ENCODE peak calls at places on chromosomes 3 and 15, in eight cellular contexts. U is Panc1, C is caudate nucleus, G is left ventricle myocardium inferior, I is mammary epithelial cell, H is dorsolateral prefrontal cortex, Q is A673, O is colonic mucosa. E is an unnamed sample.

GRCh38 chr15:89121414-89121813 is 33.2 kb downstream of the ABHD2 start:
- DNase-seq in O (peak; percentile 78), Q (no peak), G (no peak), I (peak; percentile 77), H (no peak), U (no peak), C (no peak), E (no peak)

GRCh38 chr3:16317561-16317945 is 52.5 kb downstream of the OXNAD1 start:
- DNase-seq in Q (no peak), H (no peak), G (no peak), C (no peak), O (no peak), I (no peak), U (no peak), E (no peak)

GRCh38 chr3:180990494-180990893 is 958 bp upstream of the DNAJC19 start:
- DNase-seq in C (no peak), H (no peak), U (no peak), I (no peak), Q (no peak), O (no peak), G (no peak), E (no peak)

GRCh38 chr15:81400640-81401236 is 26.7 kb upstream of the TMC3 start:
- DNase-seq in Q (peak; percentile 38), C (no peak), U (peak; percentile 61), O (no peak), G (no peak), I (peak; percentile 48), H (no peak), E (no peak)

GRCh38 chr3:43426388-43426787 is 140.0 kb downstream of the SNRK start:
- DNase-seq in Q (no peak), U (no peak), C (no peak), H (no peak), G (peak; percentile 69), I (no peak), O (no peak), E (no peak)

GRCh38 chr3:68943753-68944500 is 11.6 kb upstream of the TAFA4 start:
- DNase-seq in H (no peak), I (no peak), U (no peak), O (no peak), G (no peak), C (no peak), Q (no peak), E (no peak)

GRCh38 chr3:181741428-181741827 is 29.7 kb downstream of the SOX2 start:
- DNase-seq in C (no peak), G (no peak), U (no peak), O (no peak), Q (no peak), H (no peak), I (no peak), E (no peak)

GRCh38 chr3:182294256-182294655 is 499.0 kb upstream of the ATP11B start:
- DNase-seq in C (no peak), I (peak; percentile 38), H (no peak), Q (no peak), U (no peak), G (no peak), O (no peak), E (no peak)

GRCh38 chr15:83854950-83855707 is 201.2 kb downstream of the ADAMTSL3 start:
- DNase-seq in Q (no peak), O (no peak), G (no peak), U (no peak), I (no peak), H (no peak), C (no peak), E (no peak)

GRCh38 chr3:102183186-102183585 is 251.6 kb upstream of the ZPLD1 start:
- DNase-seq in G (no peak), Q (peak; percentile 39), I (no peak), U (no peak), O (no peak), C (no peak), H (no peak), E (no peak)

DNA sequence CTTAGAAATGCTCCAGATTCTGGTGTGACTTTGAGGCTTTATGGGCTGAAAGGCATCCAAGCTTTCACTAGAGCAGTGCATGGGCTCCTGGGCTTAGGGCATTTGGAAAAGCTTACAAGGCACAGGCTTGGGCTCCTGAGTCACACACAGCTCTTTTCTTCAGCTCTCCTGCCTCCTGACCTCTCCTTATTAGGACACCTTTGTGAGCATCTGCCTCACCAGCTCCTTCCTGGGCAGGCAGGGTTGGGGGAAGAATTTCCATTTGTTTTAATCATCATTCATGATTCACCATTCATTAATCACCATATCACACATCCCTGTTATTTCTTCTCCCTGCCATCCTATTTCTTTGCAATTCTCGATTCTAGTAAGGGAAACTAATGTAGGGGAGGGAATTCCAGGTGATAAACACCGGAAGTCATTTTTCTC is 22.3 kb downstream of the CDCP1 start:
- DNase-seq in H (no peak), I (peak; percentile 98), C (no peak), Q (no peak), G (no peak), U (peak; percentile 92), O (no peak), E (no peak)
- H3K27ac ChIP-seq in H (no peak overlapping the region), I (peak overlapping the region; percentile 97), C (no peak overlapping the region), Q (no peak overlapping the region), G (peak overlapping the region; percentile 33), U (peak overlapping the region; percentile 26), O (peak overlapping the region; percentile 86), E (no peak overlapping the region)

DNA sequence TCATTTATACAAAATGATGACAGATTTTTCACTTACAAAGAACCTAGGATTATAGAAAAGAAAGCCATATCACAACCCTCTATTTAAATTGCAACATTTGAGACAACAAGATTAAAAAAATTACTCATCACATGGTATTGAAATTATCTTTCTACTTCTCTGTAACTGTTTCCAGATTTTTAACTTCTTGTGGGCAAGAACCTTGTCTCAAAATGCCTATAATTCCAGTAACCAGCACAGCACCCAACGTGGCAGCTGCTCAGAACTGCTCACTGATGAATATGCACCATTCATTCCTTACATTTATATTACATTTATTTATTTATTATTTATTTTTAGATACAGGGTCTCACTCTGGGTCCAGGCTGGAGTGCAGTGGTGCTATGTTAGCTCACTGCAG is 216.1 kb downstream of the THRB start:
- DNase-seq in C (no peak), O (no peak), U (no peak), I (no peak), G (no peak), H (no peak), Q (no peak), E (no peak)
- H3K27ac ChIP-seq in C (no peak overlapping the region), O (no peak overlapping the region), U (no peak overlapping the region), I (no peak overlapping the region), G (no peak overlapping the region), H (no peak overlapping the region), Q (no peak overlapping the region), E (no peak overlapping the region)

GRCh38 chr15:56883088-56883487 is 35.4 kb upstream of the TCF12 start:
- DNase-seq in C (no peak), O (no peak), U (no peak), Q (no peak), G (no peak), I (no peak), H (no peak), E (no peak)

GRCh38 chr15:56877591-56877990 is 40.9 kb upstream of the TCF12 start:
- DNase-seq in I (no peak), Q (no peak), G (no peak), O (no peak), H (no peak), C (no peak), U (no peak), E (no peak)

GRCh38 chr15:56879502-56879901 is 38.9 kb upstream of the TCF12 start:
- DNase-seq in G (no peak), U (no peak), C (no peak), H (no peak), O (no peak), Q (no peak), I (no peak), E (no peak)
- H3K27ac ChIP-seq in G (no peak overlapping the region), U (no peak overlapping the region), C (no peak overlapping the region), H (no peak overlapping the region), O (no peak overlapping the region), Q (no peak overlapping the region), I (no peak overlapping the region), E (no peak overlapping the region)

DNA sequence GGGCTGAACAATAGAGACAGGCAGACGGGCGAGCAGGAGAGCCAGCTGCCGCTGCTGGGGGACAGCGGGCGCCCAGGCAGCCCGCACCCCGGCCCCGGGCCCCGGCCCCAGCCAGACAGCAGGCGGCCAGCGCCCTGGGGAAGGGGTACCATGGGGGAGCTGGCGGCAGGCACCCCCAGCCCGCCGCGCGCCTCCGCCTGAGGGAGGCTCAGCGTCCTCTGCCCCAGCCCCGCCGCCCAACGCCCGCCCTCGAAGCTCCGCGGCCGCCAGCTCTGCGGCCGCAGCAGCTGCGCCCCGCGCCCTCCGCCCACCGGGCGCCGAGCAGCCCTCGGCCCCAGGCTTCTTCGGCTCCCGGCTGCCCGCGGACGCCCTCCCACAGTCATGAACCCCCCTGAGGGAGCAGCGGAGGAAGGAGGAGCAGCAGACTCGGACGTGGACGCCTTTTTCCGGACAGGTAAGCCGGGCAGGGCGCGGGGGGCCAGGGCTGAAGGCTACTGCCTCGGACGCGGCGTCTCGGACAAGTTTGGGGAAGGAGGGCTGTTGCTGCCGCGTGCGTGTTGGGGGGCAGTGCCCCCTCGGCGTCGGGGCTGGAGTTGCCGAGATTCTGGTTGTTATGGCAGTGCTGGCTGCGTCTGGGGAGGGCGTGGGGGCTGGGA is 41.6 kb upstream of the ROPN1 start:
- DNase-seq in Q (peak; percentile 52), I (peak; percentile 1), O (no peak), U (no peak), G (peak; percentile 16), H (no peak), C (no peak), E (peak; percentile 46)
- H3K27ac ChIP-seq in Q (peak within 1 kb of the TSS; percentile 82), I (peak within 1 kb of the TSS; percentile 28), O (peak within 1 kb of the TSS; percentile 34), U (no peak within 1 kb of the TSS), G (peak within 1 kb of the TSS; percentile 97), H (peak within 1 kb of the TSS; percentile 82), C (peak within 1 kb of the TSS; percentile 85), E (peak within 1 kb of the TSS; percentile 74)

DNA sequence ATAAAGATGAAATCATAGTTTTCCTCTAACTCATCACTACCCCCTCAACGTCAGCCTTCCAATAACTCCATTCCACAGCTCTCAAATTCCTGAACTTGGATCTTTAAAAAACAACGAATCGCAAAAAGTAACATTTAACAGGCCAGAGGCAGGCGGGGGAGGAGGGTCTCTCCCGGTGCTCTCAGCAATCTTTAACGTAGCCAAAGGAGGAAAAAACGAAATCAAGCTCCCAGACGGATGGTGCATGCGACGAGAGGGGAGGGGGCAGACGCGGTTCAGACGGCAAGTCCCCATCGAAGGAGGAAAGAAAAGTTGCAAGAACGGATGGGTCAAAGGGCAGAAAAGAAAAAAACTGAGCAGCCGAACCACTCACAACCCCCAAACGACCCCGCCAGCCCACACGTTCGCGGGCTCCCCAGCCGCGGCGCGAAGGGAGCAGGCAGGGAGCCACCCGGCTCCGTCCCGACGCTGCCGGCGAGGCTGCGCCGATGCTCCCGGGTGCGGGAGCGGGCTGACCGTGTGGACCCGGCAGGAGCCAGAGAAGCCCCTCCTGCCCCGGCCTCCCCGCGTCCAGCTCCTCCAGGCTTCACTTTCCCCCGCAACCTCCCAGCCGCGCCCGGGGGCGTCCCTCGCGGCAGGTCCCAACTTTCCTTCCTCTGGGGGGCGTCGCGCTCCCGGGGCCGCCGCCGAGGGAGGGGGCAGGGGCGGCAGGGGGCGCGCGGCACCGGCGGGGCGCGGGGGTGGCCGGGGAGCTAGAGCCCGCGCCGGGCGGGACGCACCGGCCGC is 661 bp downstream of the PEAK1 start:
- DNase-seq in Q (peak; percentile 47), C (peak; percentile 23), O (peak; percentile 56), G (peak; percentile 56), I (peak; percentile 21), H (no peak), U (no peak), E (peak; percentile 51)
- H3K27ac ChIP-seq in Q (peak overlapping the region; percentile 81), C (peak overlapping the region; percentile 53), O (peak overlapping the region; percentile 91), G (peak overlapping the region; percentile 97), I (peak overlapping the region; percentile 38), H (peak overlapping the region; percentile 89), U (peak overlapping the region; percentile 89), E (peak overlapping the region; percentile 95)